ENCODE peak calls at places on chromosomes 5 and 9, in seven cellular contexts. A is ascending aorta; D is PC-9; C is brain microvascular endothelial cell; U is naive thymus-derived CD4-positive, alpha-beta T cell; Y is stomach; J is body of pancreas. Z is an unnamed sample.

GRCh38 chr5:10836991-10837390 is 76.0 kb upstream of the DAP start:
- DNase-seq in A (no peak), D (no peak), C (peak), U (no peak), Y (no peak), J (no peak), Z (no peak)

GRCh38 chr9:124839612-124840299 is 13.5 kb upstream of the WDR38 start:
- DNase-seq in A (no peak), D (no peak), C (no peak), U (no peak), Y (no peak), J (no peak), Z (no peak)

GRCh38 chr9:87725356-87725899 is 491 bp upstream of the CTSL start:
- DNase-seq in A (no peak), D (no peak), C (peak), U (no peak), Y (no peak), J (no peak), Z (no peak)

GRCh38 chr5:33270671-33271070 is 170.1 kb upstream of the TARS1 start:
- DNase-seq in A (no peak), D (no peak), C (no peak), U (no peak), Y (no peak), J (no peak), Z (no peak)

GRCh38 chr9:114001794-114002261 is 76.3 kb downstream of the AMBP start:
- DNase-seq in A (peak), D (no peak), C (no peak), U (no peak), Y (peak), J (no peak), Z (no peak)

GRCh38 chr9:127493592-127494303 is 42.4 kb downstream of the LRSAM1 start:
- DNase-seq in A (no peak), D (no peak), C (no peak), U (no peak), Y (no peak), J (peak), Z (no peak)

GRCh38 chr5:1242733-1243486 is 17.7 kb downstream of the SLC6A18 start:
- DNase-seq in A (no peak), D (no peak), C (no peak), U (no peak), Y (no peak), J (no peak), Z (no peak)

GRCh38 chr5:154165886-154166285 is 24.6 kb upstream of the GALNT10 start:
- DNase-seq in A (no peak), D (no peak), C (no peak), U (no peak), Y (no peak), J (no peak), Z (no peak)

GRCh38 chr9:107147134-107147533 is 135.9 kb upstream of the RAD23B start:
- DNase-seq in A (no peak), D (no peak), C (no peak), U (no peak), Y (no peak), J (no peak), Z (no peak)

GRCh38 chr9:111944467-111944866 is 47.9 kb downstream of the UGCG start:
- DNase-seq in A (no peak), D (no peak), C (peak), U (no peak), Y (no peak), J (no peak), Z (no peak)

GRCh38 chr9:111943200-111943599 is 46.6 kb downstream of the UGCG start:
- DNase-seq in A (no peak), D (no peak), C (no peak), U (no peak), Y (no peak), J (no peak), Z (no peak)

GRCh38 chr9:111948958-111949357 is 52.3 kb downstream of the UGCG start:
- DNase-seq in A (no peak), D (no peak), C (no peak), U (no peak), Y (no peak), J (no peak), Z (no peak)

GRCh38 chr9:111943746-111944145 is 47.1 kb downstream of the UGCG start:
- DNase-seq in A (no peak), D (no peak), C (no peak), U (no peak), Y (no peak), J (no peak), Z (no peak)

GRCh38 chr9:111945216-111945615 is 48.6 kb downstream of the UGCG start:
- DNase-seq in A (no peak), D (no peak), C (peak), U (no peak), Y (no peak), J (no peak), Z (no peak)
- H3K27ac ChIP-seq in A (no peak), D (no peak), C (peak), U (no peak), Y (no peak), J (no peak), Z (no peak)

GRCh38 chr9:111438576-111439235 is 45.5 kb downstream of the ECPAS start:
- DNase-seq in A (no peak), D (no peak), C (peak), U (no peak), Y (no peak), J (peak), Z (no peak)
- H3K27ac ChIP-seq in A (no peak), D (no peak), C (no peak), U (no peak), Y (no peak), J (no peak), Z (no peak)

DNA sequence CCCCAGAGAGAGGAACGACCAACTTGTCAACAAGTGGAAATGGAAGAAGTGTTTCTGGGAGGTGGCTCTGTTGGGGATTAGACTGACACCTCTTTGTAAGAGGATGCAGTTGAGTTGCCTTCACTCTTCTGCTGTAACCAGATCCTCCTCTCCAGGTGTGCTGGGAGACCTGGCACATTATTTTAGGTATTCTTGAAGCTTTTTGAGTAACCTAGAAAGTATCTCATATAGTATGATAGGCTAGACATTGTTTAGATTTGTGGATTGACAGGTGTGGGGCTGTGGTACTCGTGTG is 21.6 kb downstream of the SNX30 start:
- DNase-seq in A (no peak), D (no peak), C (no peak), U (no peak), Y (no peak), J (no peak), Z (no peak)
- H3K27ac ChIP-seq in A (no peak), D (no peak), C (no peak), U (no peak), Y (no peak), J (no peak), Z (no peak)

GRCh38 chr9:129609486-129610192 is 11.3 kb downstream of the C9orf50 start:
- DNase-seq in A (peak), D (peak), C (peak), U (peak), Y (peak), J (no peak), Z (peak)
- H3K27ac ChIP-seq in A (peak), D (no peak), C (peak), U (no peak), Y (peak), J (peak), Z (peak)

GRCh38 chr5:156406023-156406422 is 79.1 kb downstream of the SGCD start:
- DNase-seq in A (no peak), D (no peak), C (no peak), U (no peak), Y (no peak), J (no peak), Z (no peak)

GRCh38 chr5:156409834-156410233 is 82.9 kb downstream of the SGCD start:
- DNase-seq in A (no peak), D (no peak), C (no peak), U (no peak), Y (no peak), J (no peak), Z (no peak)

GRCh38 chr5:156411131-156411727 is 84.3 kb downstream of the SGCD start:
- DNase-seq in A (no peak), D (no peak), C (no peak), U (no peak), Y (no peak), J (no peak), Z (no peak)

GRCh38 chr5:156414381-156414780 is 87.4 kb downstream of the SGCD start:
- DNase-seq in A (no peak), D (no peak), C (no peak), U (no peak), Y (no peak), J (no peak), Z (no peak)

GRCh38 chr5:156411957-156412356 is 85.0 kb downstream of the SGCD start:
- DNase-seq in A (no peak), D (no peak), C (no peak), U (no peak), Y (no peak), J (no peak), Z (no peak)
- H3K27ac ChIP-seq in A (peak), D (no peak), C (no peak), U (no peak), Y (no peak), J (no peak), Z (no peak)

DNA sequence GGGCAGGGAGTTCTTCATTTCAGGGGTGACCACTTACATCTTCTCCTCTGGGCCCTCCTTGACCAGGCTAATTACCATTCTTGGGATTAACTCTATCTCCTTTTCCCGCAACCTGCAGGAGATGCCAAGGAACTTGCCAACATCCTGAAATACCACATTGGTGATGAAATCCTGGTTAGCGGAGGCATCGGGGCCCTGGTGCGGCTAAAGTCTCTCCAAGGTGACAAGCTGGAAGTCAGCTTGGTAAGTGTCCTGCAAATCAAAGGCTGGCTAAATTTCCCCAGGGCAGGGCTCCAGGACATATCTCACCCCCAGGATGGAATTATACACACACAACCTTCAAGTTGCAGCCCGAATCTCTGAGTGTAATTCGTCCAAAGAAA is 30.2 kb downstream of the TGFBI start:
- DNase-seq in A (peak), D (no peak), C (no peak), U (no peak), Y (no peak), J (no peak), Z (no peak)
- H3K27ac ChIP-seq in A (peak), D (no peak), C (peak), U (no peak), Y (peak), J (no peak), Z (no peak)

GRCh38 chr9:120937596-120937995 is 11.0 kb upstream of the TRAF1 start:
- DNase-seq in A (no peak), D (no peak), C (no peak), U (no peak), Y (no peak), J (no peak), Z (no peak)

GRCh38 chr9:120942186-120943001 is 15.8 kb upstream of the TRAF1 start:
- DNase-seq in A (peak), D (no peak), C (no peak), U (no peak), Y (no peak), J (no peak), Z (no peak)

GRCh38 chr9:120937127-120937526 is 10.5 kb upstream of the TRAF1 start:
- DNase-seq in A (peak), D (no peak), C (no peak), U (no peak), Y (no peak), J (no peak), Z (no peak)

GRCh38 chr9:120941046-120941770 is 14.6 kb upstream of the TRAF1 start:
- DNase-seq in A (peak), D (no peak), C (no peak), U (no peak), Y (no peak), J (no peak), Z (no peak)

DNA sequence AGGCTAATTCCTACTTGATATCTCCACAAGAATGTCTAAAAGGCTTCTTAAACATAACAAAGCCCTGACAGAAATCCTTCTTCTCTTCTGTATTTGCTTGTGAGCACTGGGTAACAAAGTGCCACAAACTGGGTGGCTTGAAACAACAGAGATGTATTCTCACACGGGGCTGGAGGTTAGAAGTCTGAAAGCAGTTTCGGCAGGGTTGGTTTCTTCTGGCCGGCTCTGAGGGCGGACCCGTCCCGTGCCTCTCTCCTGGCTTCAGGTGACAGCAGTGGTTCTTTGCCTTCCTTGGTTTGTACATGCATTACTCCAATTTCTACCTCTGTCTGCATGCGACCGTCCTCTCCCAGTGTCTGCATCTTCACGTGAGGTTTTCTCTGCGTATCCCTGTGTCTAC is 14.0 kb upstream of the TRAF1 start:
- DNase-seq in A (no peak), D (no peak), C (no peak), U (no peak), Y (no peak), J (no peak), Z (no peak)
- H3K27ac ChIP-seq in A (no peak), D (no peak), C (no peak), U (no peak), Y (no peak), J (no peak), Z (no peak)